ENCODE peak calls at places on chromosome 6, in six cellular contexts. H is spleen, I is mesothelial cell of epicardium, K is K562, T is breast epithelium, D is AG04450. E is an unnamed sample.
A peak's percentile ranks its signal among the peaks of the same experiment; 100 is the strongest.

GRCh38 chr6:47000842-47001241 is 41.3 kb downstream of the ADGRF1 start:
- DNase-seq in H (no peak), I (no peak), K (no peak), T (peak; percentile 53), D (no peak), E (no peak)

GRCh38 chr6:155174576-155175174 is 89.1 kb upstream of the CLDN20 start:
- DNase-seq in H (no peak), I (no peak), K (peak; percentile 83), T (peak; percentile 37), D (peak; percentile 55), E (no peak)

GRCh38 chr6:135267085-135267484 is 86.0 kb downstream of the MYB start:
- DNase-seq in H (no peak), I (no peak), K (no peak), T (no peak), D (no peak), E (no peak)

GRCh38 chr6:131789219-131789618 is 18.6 kb upstream of the ENPP1 start:
- DNase-seq in H (no peak), I (no peak), K (no peak), T (no peak), D (no peak), E (no peak)

GRCh38 chr6:158684745-158685355 is 35.0 kb downstream of the SYTL3 start:
- DNase-seq in H (no peak), I (no peak), K (no peak), T (no peak), D (no peak), E (no peak)

GRCh38 chr6:5745081-5745480 is 261.6 kb downstream of the NRN1 start:
- DNase-seq in H (no peak), I (no peak), K (no peak), T (no peak), D (no peak), E (no peak)

GRCh38 chr6:41750374-41750773 is 3.2 kb upstream of the PGC start:
- DNase-seq in H (no peak), I (no peak), K (no peak), T (no peak), D (no peak), E (no peak)

GRCh38 chr6:34396518-34396917 is 4.0 kb upstream of the NUDT3 start:
- DNase-seq in H (no peak), I (no peak), K (no peak), T (no peak), D (no peak), E (no peak)

GRCh38 chr6:33008944-33009861 is at the start of gene HLA-DOA:
- DNase-seq in H (peak; percentile 84), I (no peak), K (no peak), T (no peak), D (no peak), E (no peak)

GRCh38 chr6:2086328-2087008 is 158.9 kb downstream of the GMDS start:
- DNase-seq in H (no peak), I (no peak), K (no peak), T (no peak), D (no peak), E (no peak)

GRCh38 chr6:111175135-111175534 is 87.8 kb downstream of the SLC16A10 start:
- DNase-seq in H (no peak), I (no peak), K (no peak), T (no peak), D (no peak), E (no peak)

GRCh38 chr6:2220154-2220553 is 25.3 kb downstream of the GMDS start:
- DNase-seq in H (no peak), I (no peak), K (no peak), T (no peak), D (no peak), E (no peak)

GRCh38 chr6:131629656-131630055 is 1.6 kb upstream of the MED23 start:
- DNase-seq in H (no peak), I (no peak), K (no peak), T (no peak), D (no peak), E (no peak)

GRCh38 chr6:131135244-131136020 is at the start of gene AKAP7:
- DNase-seq in H (peak; percentile 94), I (peak; percentile 57), K (peak; percentile 62), T (peak; percentile 47), D (no peak), E (no peak)

GRCh38 chr6:42453649-42454427 is 2.1 kb upstream of the TRERF1 start:
- DNase-seq in H (no peak), I (no peak), K (peak; percentile 21), T (no peak), D (no peak), E (no peak)

GRCh38 chr6:139588734-139589418 is 214.4 kb upstream of the CITED2 start:
- DNase-seq in H (no peak), I (no peak), K (no peak), T (no peak), D (peak; percentile 81), E (no peak)

GRCh38 chr6:13229205-13230085 is 98.9 kb downstream of the TBC1D7 start:
- DNase-seq in H (no peak), I (no peak), K (peak; percentile 47), T (no peak), D (no peak), E (no peak)

GRCh38 chr6:7535498-7535897 is 6.0 kb upstream of the DSP start:
- DNase-seq in H (no peak), I (no peak), K (no peak), T (no peak), D (no peak), E (no peak)

GRCh38 chr6:7249391-7249790 is 63.6 kb downstream of the SSR1 start:
- DNase-seq in H (no peak), I (no peak), K (no peak), T (no peak), D (no peak), E (no peak)

GRCh38 chr6:155165029-155165710 is 98.6 kb upstream of the CLDN20 start:
- DNase-seq in H (no peak), I (no peak), K (no peak), T (no peak), D (no peak), E (no peak)

GRCh38 chr6:14002176-14002947 is 77.6 kb downstream of the RNF182 start:
- DNase-seq in H (no peak), I (no peak), K (no peak), T (no peak), D (no peak), E (no peak)

GRCh38 chr6:45116714-45117410 is 211.3 kb upstream of the RUNX2 start:
- DNase-seq in H (no peak), I (no peak), K (no peak), T (no peak), D (peak; percentile 18), E (no peak)

GRCh38 chr6:83461438-83461837 is 30.6 kb upstream of the ME1 start:
- DNase-seq in H (no peak), I (no peak), K (no peak), T (no peak), D (no peak), E (no peak)

GRCh38 chr6:39016831-39017230 is 31.8 kb upstream of the GLP1R start:
- DNase-seq in H (no peak), I (no peak), K (no peak), T (no peak), D (no peak), E (no peak)

GRCh38 chr6:108568101-108568500 is 7.4 kb downstream of the FOXO3 start:
- DNase-seq in H (no peak), I (no peak), K (no peak), T (no peak), D (no peak), E (no peak)

GRCh38 chr6:108566406-108566805 is 5.7 kb downstream of the FOXO3 start:
- DNase-seq in H (no peak), I (no peak), K (no peak), T (no peak), D (no peak), E (no peak)

GRCh38 chr6:108574457-108575149 is 13.9 kb downstream of the FOXO3 start:
- DNase-seq in H (no peak), I (no peak), K (peak; percentile 60), T (no peak), D (no peak), E (no peak)

GRCh38 chr6:108565893-108566292 is 5.2 kb downstream of the FOXO3 start:
- DNase-seq in H (no peak), I (no peak), K (peak; percentile 41), T (peak; percentile 61), D (no peak), E (no peak)

GRCh38 chr6:108570518-108570917 is 9.8 kb downstream of the FOXO3 start:
- DNase-seq in H (no peak), I (no peak), K (no peak), T (no peak), D (no peak), E (no peak)
- TF ChIP-seq CTCF in H (no peak), I (peak; percentile 34), K (peak; percentile 24), T (no peak), D (peak; percentile 41), E (no peak)

DNA sequence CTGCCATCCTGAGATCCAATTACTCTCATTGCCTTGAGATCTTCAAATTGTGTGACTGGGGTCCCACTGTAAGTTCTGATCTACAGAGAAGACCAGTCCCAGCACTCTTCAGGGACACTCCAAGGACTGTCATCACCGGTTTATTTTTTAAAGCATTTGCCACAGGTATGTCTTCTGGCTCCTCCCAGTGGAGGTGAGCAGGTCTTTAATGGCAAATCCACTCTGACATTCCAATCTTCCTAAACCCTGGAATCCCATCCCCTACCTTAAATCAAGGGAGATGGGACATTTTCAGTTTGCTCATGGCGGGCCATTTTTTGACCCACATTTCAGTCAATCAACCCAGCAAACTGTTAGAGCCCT is 35.2 kb upstream of the IYD start:
- DNase-seq in H (no peak), I (no peak), K (no peak), T (no peak), D (no peak), E (no peak)
- TF ChIP-seq CTCF in H (no peak), I (no peak), K (peak; percentile 40), T (no peak), D (no peak), E (no peak)

GRCh38 chr6:119726086-119726485 is 376.5 kb upstream of the MAN1A1 start:
- DNase-seq in H (no peak), I (no peak), K (no peak), T (no peak), D (no peak), E (no peak)

GRCh38 chr6:119717942-119718341 is 368.4 kb upstream of the MAN1A1 start:
- DNase-seq in H (no peak), I (no peak), K (no peak), T (no peak), D (no peak), E (no peak)

GRCh38 chr6:119716668-119717270 is 367.2 kb upstream of the MAN1A1 start:
- DNase-seq in H (no peak), I (no peak), K (no peak), T (no peak), D (no peak), E (no peak)

DNA sequence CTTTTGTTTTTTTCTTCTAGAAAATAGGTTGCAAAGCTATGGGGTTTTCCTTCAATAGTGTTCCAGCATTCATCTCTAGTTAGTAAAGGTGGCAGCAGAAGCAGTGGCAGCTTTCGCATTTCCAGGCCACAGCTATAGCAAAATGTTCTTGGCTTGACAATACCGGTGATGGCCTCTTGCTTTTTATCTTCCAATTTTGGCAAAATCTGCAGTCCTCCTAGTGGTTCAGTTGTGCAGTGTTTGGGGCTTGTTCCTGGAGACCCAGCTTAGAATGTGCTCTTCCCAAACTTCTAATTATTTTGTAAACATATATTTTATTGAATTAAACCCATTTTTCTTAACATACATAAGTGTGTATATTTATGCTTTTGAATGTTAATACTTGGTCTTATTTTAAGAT is 370.6 kb upstream of the MAN1A1 start:
- DNase-seq in H (no peak), I (no peak), K (peak; percentile 55), T (no peak), D (no peak), E (no peak)
- TF ChIP-seq CTCF in H (no peak), I (no peak), K (peak; percentile 52), T (no peak), D (peak; percentile 40), E (no peak)

GRCh38 chr6:49923826-49924225 is 40.1 kb downstream of the DEFB114 start:
- DNase-seq in H (no peak), I (no peak), K (peak; percentile 45), T (no peak), D (no peak), E (no peak)
- TF ChIP-seq CTCF in H (no peak), I (no peak), K (peak; percentile 63), T (no peak), D (no peak), E (no peak)

E was measured in omental fat pad.